ENCODE peak calls at places on chromosomes 7 and 10, in seven cellular contexts. B is activated CD4-positive, alpha-beta T cell treated with anti-CD3 and anti-CD28 coated beads, Interleukin-2, amount 10 ng/mL, durations not matched to agents 7 days and 5 days; A is HT1080; L is SJSA1; H is ELR; Q is activated naive CD4-positive, alpha-beta T cell; S is left ventricle myocardium inferior. E is an unnamed sample.
A peak's percentile ranks its signal among the peaks of the same experiment; 100 is the strongest.

GRCh38 chr10:123997486-123998196 is 95.8 kb downstream of the CHST15 start:
- DNase-seq in B (no peak), A (peak; percentile 97), L (peak; percentile 52), H (peak; percentile 88), Q (no peak), S (no peak), E (no peak)

GRCh38 chr7:141486959-141487358 is 64.3 kb upstream of the AGK start:
- DNase-seq in B (no peak), A (no peak), L (no peak), H (no peak), Q (no peak), S (no peak), E (no peak)

GRCh38 chr7:115662120-115662519 is 368.4 kb downstream of the TFEC start:
- DNase-seq in B (no peak), A (peak; percentile 34), L (no peak), H (peak; percentile 67), Q (no peak), S (no peak), E (no peak)

GRCh38 chr7:100222445-100223132 is 2.8 kb downstream of the PVRIG start:
- DNase-seq in B (no peak), A (no peak), L (no peak), H (no peak), Q (no peak), S (no peak), E (no peak)

GRCh38 chr10:11237571-11237970 is 219.9 kb downstream of the CELF2 start:
- DNase-seq in B (no peak), A (no peak), L (no peak), H (no peak), Q (no peak), S (no peak), E (no peak)

GRCh38 chr10:131033166-131034085 is 278.1 kb downstream of the TCERG1L start:
- DNase-seq in B (no peak), A (no peak), L (no peak), H (no peak), Q (no peak), S (no peak), E (no peak)

GRCh38 chr10:132301371-132302330 is 6.1 kb downstream of the STK32C start:
- DNase-seq in B (no peak), A (no peak), L (no peak), H (no peak), Q (no peak), S (no peak), E (peak; percentile 64)

GRCh38 chr7:76155938-76156337 is 45.8 kb upstream of the SRRM3 start:
- DNase-seq in B (no peak), A (peak; percentile 24), L (no peak), H (peak; percentile 14), Q (no peak), S (peak; percentile 46), E (peak; percentile 87)

GRCh38 chr10:390449-391100 is 255.3 kb downstream of the ZMYND11 start:
- DNase-seq in B (no peak), A (no peak), L (no peak), H (no peak), Q (no peak), S (no peak), E (peak; percentile 58)

GRCh38 chr7:155913311-155913710 is 101.0 kb upstream of the SHH start:
- DNase-seq in B (no peak), A (no peak), L (no peak), H (no peak), Q (no peak), S (no peak), E (no peak)

GRCh38 chr7:77989981-77990566 is 191.5 kb downstream of the PHTF2 start:
- DNase-seq in B (peak; percentile 25), A (peak; percentile 35), L (no peak), H (peak; percentile 3), Q (no peak), S (no peak), E (no peak)

GRCh38 chr7:4017785-4018184 is 664.3 kb upstream of the FOXK1 start:
- DNase-seq in B (no peak), A (no peak), L (no peak), H (no peak), Q (no peak), S (no peak), E (no peak)

GRCh38 chr10:81270051-81270450 is 604.9 kb upstream of the NRG3 start:
- DNase-seq in B (no peak), A (no peak), L (no peak), H (no peak), Q (no peak), S (no peak), E (no peak)

GRCh38 chr10:66176772-66177171 is 749.1 kb upstream of the LRRTM3 start:
- DNase-seq in B (no peak), A (no peak), L (no peak), H (no peak), Q (no peak), S (no peak), E (no peak)

GRCh38 chr7:151264615-151265014 is 16.1 kb upstream of the SMARCD3 start:
- DNase-seq in B (no peak), A (no peak), L (no peak), H (no peak), Q (no peak), S (no peak), E (no peak)

E was measured in upper lobe of left lung.